ENCODE peak calls at places on chromosome X, in five cellular contexts. E, M, J, I and V are unnamed samples.
A peak's percentile ranks its signal among the peaks of the same experiment; 100 is the strongest.

GRCh38 chrX:56802921-56803848 is 74.1 kb downstream of the NBDY start:
- DNase-seq in E (peak; percentile 47), M (peak; percentile 67), J (peak; percentile 70), I (peak; percentile 79), V (no peak)

GRCh38 chrX:40542208-40542607 is 38.6 kb upstream of the ATP6AP2 start:
- DNase-seq in E (no peak), M (no peak), J (no peak), I (no peak), V (no peak)

GRCh38 chrX:153646620-153647373 is at the start of gene DUSP9:
- DNase-seq in E (peak; percentile 77), M (no peak), J (peak; percentile 48), I (peak; percentile 70), V (peak; percentile 52)

GRCh38 chrX:20746690-20747089 is 480.0 kb upstream of the RPS6KA3 start:
- DNase-seq in E (no peak), M (no peak), J (no peak), I (no peak), V (no peak)

GRCh38 chrX:38886112-38886511 is 84.9 kb downstream of the MID1IP1 start:
- DNase-seq in E (no peak), M (no peak), J (no peak), I (no peak), V (no peak)

GRCh38 chrX:87679849-87680248 is 162.2 kb downstream of the KLHL4 start:
- DNase-seq in E (no peak), M (no peak), J (no peak), I (no peak), V (no peak)

GRCh38 chrX:42821803-42822443 is 44.0 kb upstream of the PPP1R2C start:
- DNase-seq in E (no peak), M (no peak), J (no peak), I (no peak), V (no peak)

GRCh38 chrX:129876734-129877395 is 29.1 kb upstream of the UTP14A start:
- DNase-seq in E (no peak), M (peak; percentile 37), J (peak; percentile 55), I (no peak), V (no peak)

GRCh38 chrX:44747317-44747716 is 96.5 kb upstream of the DUSP21 start:
- DNase-seq in E (no peak), M (no peak), J (no peak), I (no peak), V (no peak)

GRCh38 chrX:133440081-133440796 is 24.9 kb upstream of the GPC4 start:
- DNase-seq in E (no peak), M (no peak), J (no peak), I (no peak), V (no peak)

GRCh38 chrX:130555341-130555740 is 153.6 kb downstream of the RBMX2 start:
- DNase-seq in E (peak; percentile 16), M (no peak), J (peak; percentile 69), I (no peak), V (peak; percentile 6)

GRCh38 chrX:55057691-55058249 is 17.1 kb upstream of the PAGE2B start:
- DNase-seq in E (peak; percentile 40), M (peak; percentile 9), J (peak; percentile 48), I (no peak), V (peak; percentile 24)